ENCODE peak calls at places on chromosomes 7 and 10, in ten cellular contexts. J, U, I, M, C, Z, X, V, P and N are unnamed samples.

GRCh38 chr7:138514044-138514443 is 54.0 kb downstream of the TRIM24 start:
- DNase-seq in Z (no peak), X (no peak), C (no peak), P (no peak), M (no peak), U (no peak), J (no peak), I (no peak), V (no peak), N (no peak)

GRCh38 chr7:41582116-41582515 is 120.8 kb downstream of the INHBA start:
- DNase-seq in C (no peak), U (no peak), J (no peak), M (no peak), I (no peak), X (no peak), P (no peak), Z (no peak), V (no peak), N (no peak)

GRCh38 chr10:3446233-3446632 is 273.7 kb upstream of the PITRM1 start:
- DNase-seq in I (no peak), V (no peak), Z (no peak), P (no peak), C (no peak), M (no peak), J (no peak), U (no peak), X (no peak), N (no peak)

GRCh38 chr10:55747244-55747643 is 613.8 kb downstream of the ZWINT start:
- DNase-seq in I (no peak), U (no peak), X (no peak), Z (no peak), M (no peak), C (no peak), P (no peak), V (no peak), J (peak), N (no peak)

GRCh38 chr7:8018961-8019360 is 50.4 kb downstream of the GLCCI1 start:
- DNase-seq in J (no peak), I (no peak), M (no peak), Z (no peak), V (no peak), U (no peak), P (no peak), C (no peak), X (no peak), N (no peak)

GRCh38 chr7:28957822-28958234 is 302 bp downstream of the TRIL start:
- DNase-seq in V (no peak), P (no peak), X (no peak), J (no peak), Z (no peak), C (no peak), I (no peak), M (no peak), U (no peak), N (no peak)

GRCh38 chr10:24851595-24851994 is 100.8 kb downstream of the PRTFDC1 start:
- DNase-seq in M (no peak), I (no peak), P (no peak), C (no peak), Z (no peak), J (peak), U (no peak), X (no peak), V (no peak), N (no peak)

GRCh38 chr7:117478796-117479479 is 887 bp upstream of the CFTR start:
- DNase-seq in C (no peak), P (no peak), U (no peak), I (no peak), X (no peak), V (no peak), J (no peak), Z (peak), M (no peak), N (no peak)

GRCh38 chr7:52257890-52258289 is 777.5 kb upstream of the POM121L12 start:
- DNase-seq in X (no peak), J (no peak), U (no peak), C (no peak), V (no peak), I (no peak), Z (no peak), P (no peak), M (peak), N (no peak)

GRCh38 chr10:46305430-46305808 is 18.6 kb downstream of the ANTXRL start:
- DNase-seq in J (no peak), M (no peak), X (no peak), P (no peak), I (no peak), U (no peak), C (no peak), Z (no peak), V (no peak), N (no peak)

GRCh38 chr7:46558482-46559193 is 637.6 kb upstream of the IGFBP3 start:
- DNase-seq in I (no peak), J (peak), V (no peak), U (peak), C (no peak), X (no peak), M (no peak), Z (no peak), P (no peak), N (no peak)

GRCh38 chr7:20403356-20403755 is 72.7 kb downstream of the ITGB8 start:
- DNase-seq in X (no peak), U (no peak), Z (peak), C (no peak), V (no peak), M (peak), J (no peak), I (no peak), P (no peak), N (no peak)

GRCh38 chr7:33054261-33054964 is 8.2 kb downstream of the NT5C3A start:
- DNase-seq in C (no peak), P (no peak), U (no peak), J (peak), I (no peak), Z (no peak), V (no peak), X (no peak), M (no peak), N (no peak)

GRCh38 chr7:50781371-50781770 is 1.3 kb downstream of the GRB10 start:
- DNase-seq in M (peak), P (no peak), J (no peak), Z (no peak), U (no peak), X (no peak), I (no peak), V (no peak), C (no peak), N (no peak)

GRCh38 chr10:49616421-49617230 is 2.8 kb downstream of the CHAT start:
- DNase-seq in I (no peak), C (no peak), V (no peak), M (no peak), X (no peak), J (no peak), P (no peak), U (peak), Z (no peak), N (no peak)

GRCh38 chr7:48035967-48036478 is 680 bp downstream of the C7orf57 start:
- DNase-seq in P (no peak), J (peak), Z (no peak), U (no peak), X (no peak), C (no peak), I (no peak), M (no peak), V (no peak), N (no peak)

GRCh38 chr7:121279060-121279620 is 49.7 kb upstream of the WNT16 start:
- DNase-seq in J (no peak), Z (no peak), M (no peak), I (no peak), P (no peak), X (no peak), U (no peak), C (no peak), V (no peak), N (no peak)

GRCh38 chr10:53597835-53598251 is 825.3 kb upstream of the MBL2 start:
- DNase-seq in U (no peak), X (no peak), C (no peak), P (no peak), V (no peak), Z (no peak), I (no peak), J (peak), M (no peak), N (no peak)

GRCh38 chr10:98125940-98126631 is 8.4 kb upstream of the R3HCC1L start:
- DNase-seq in X (no peak), V (no peak), Z (no peak), I (no peak), U (no peak), M (no peak), C (no peak), P (no peak), J (no peak), N (no peak)

GRCh38 chr7:115997221-115997620 is 33.3 kb downstream of the TFEC start:
- DNase-seq in X (no peak), Z (no peak), U (no peak), V (no peak), M (no peak), P (no peak), C (no peak), I (no peak), J (no peak), N (no peak)

GRCh38 chr10:35027567-35027966 is 62.6 kb downstream of the CUL2 start:
- DNase-seq in U (no peak), P (no peak), C (no peak), X (no peak), I (peak), M (no peak), V (peak), Z (no peak), J (peak), N (no peak)

GRCh38 chr10:96376483-96376882 is 17.7 kb upstream of the OPALIN start:
- DNase-seq in U (no peak), Z (no peak), M (no peak), P (no peak), C (no peak), I (no peak), X (no peak), J (no peak), V (no peak), N (no peak)

GRCh38 chr10:63120554-63120953 is 12.6 kb upstream of the NRBF2 start:
- DNase-seq in I (no peak), V (peak), J (peak), U (no peak), C (peak), P (no peak), Z (peak), M (peak), X (no peak), N (no peak)

GRCh38 chr10:70920519-70920918 is 32.2 kb upstream of the PCBD1 start:
- DNase-seq in V (no peak), M (no peak), X (no peak), I (no peak), P (no peak), Z (no peak), J (peak), U (no peak), C (no peak), N (no peak)

GRCh38 chr7:54596747-54597146 is 54.6 kb downstream of the VSTM2A start:
- DNase-seq in X (no peak), U (no peak), Z (no peak), M (no peak), V (no peak), I (no peak), C (no peak), P (no peak), J (no peak), N (no peak)

GRCh38 chr7:80151274-80151665 is 16.6 kb downstream of the GNAI1 start:
- DNase-seq in C (peak), U (no peak), Z (no peak), P (no peak), M (no peak), V (no peak), J (peak), I (no peak), X (no peak), N (no peak)

GRCh38 chr10:67697646-67698245 is 1.8 kb upstream of the CTNNA3 start:
- DNase-seq in U (no peak), Z (peak), J (peak), M (no peak), X (no peak), V (peak), I (peak), P (no peak), C (peak), N (no peak)

GRCh38 chr10:63614371-63614891 is 93.2 kb downstream of the REEP3 start:
- DNase-seq in Z (no peak), V (peak), M (peak), I (no peak), U (no peak), X (no peak), J (no peak), P (no peak), C (peak), N (no peak)

GRCh38 chr7:154387252-154387651 is 335.1 kb downstream of the DPP6 start:
- DNase-seq in I (no peak), J (no peak), U (no peak), C (no peak), V (no peak), M (no peak), Z (no peak), P (no peak), X (no peak), N (no peak)

GRCh38 chr10:96034625-96035024 is 8.8 kb upstream of the CCNJ start:
- DNase-seq in I (no peak), P (no peak), J (peak), U (no peak), X (no peak), M (no peak), C (no peak), Z (no peak), V (no peak), N (no peak)

GRCh38 chr10:29479081-29479917 is 155.5 kb downstream of the SVIL start:
- DNase-seq in V (no peak), X (no peak), C (no peak), Z (no peak), P (no peak), I (no peak), M (no peak), J (peak), U (no peak), N (no peak)

GRCh38 chr7:37815969-37816371 is 32.4 kb upstream of the NME8 start:
- DNase-seq in I (no peak), J (no peak), V (no peak), P (no peak), M (no peak), Z (no peak), U (no peak), C (no peak), X (no peak), N (no peak)

GRCh38 chr10:10542368-10542961 is 475.2 kb upstream of the CELF2 start:
- DNase-seq in Z (no peak), I (no peak), C (no peak), V (no peak), J (no peak), U (no peak), X (no peak), P (no peak), M (no peak), N (no peak)

GRCh38 chr7:155377837-155378579 is 79.9 kb upstream of the EN2 start:
- DNase-seq in V (no peak), U (no peak), C (no peak), P (no peak), M (peak), J (peak), X (no peak), Z (peak), I (no peak), N (no peak)

GRCh38 chr7:26038201-26038990 is 113.6 kb upstream of the NFE2L3 start:
- DNase-seq in C (no peak), J (no peak), I (no peak), M (no peak), Z (peak), U (no peak), P (no peak), X (no peak), V (no peak), N (no peak)

GRCh38 chr7:121016976-121017375 is 28.5 kb downstream of the CPED1 start:
- DNase-seq in I (no peak), C (no peak), P (no peak), X (no peak), Z (no peak), M (no peak), J (no peak), V (no peak), U (no peak), N (no peak)